ENCODE peak calls at places on chromosome 20, in five cellular contexts. C, F, N, J and H are unnamed samples.

GRCh38 chr20:45822863-45823262 is 4.2 kb downstream of the TNNC2 start:
- DNase-seq in N (no peak), F (no peak), J (no peak), C (no peak), H (no peak)

GRCh38 chr20:20452254-20452676 is 84.4 kb downstream of the INSM1 start:
- DNase-seq in J (no peak), F (no peak), N (no peak), C (no peak), H (no peak)

GRCh38 chr20:47019106-47019824 is 124.6 kb downstream of the EYA2 start:
- DNase-seq in C (no peak), F (peak; percentile 45), N (no peak), J (no peak), H (no peak)

GRCh38 chr20:59047938-59048680 is 5.5 kb upstream of the PRELID3B start:
- DNase-seq in J (peak; percentile 35), C (peak; percentile 67), N (peak; percentile 29), F (no peak), H (no peak)

GRCh38 chr20:20454850-20455627 is 87.1 kb downstream of the INSM1 start:
- DNase-seq in N (no peak), C (no peak), J (no peak), F (no peak), H (no peak)

GRCh38 chr20:6100261-6100660 is 22.6 kb downstream of the FERMT1 start:
- DNase-seq in F (no peak), J (no peak), C (no peak), N (no peak), H (no peak)

GRCh38 chr20:15699431-15700146 is 873.7 kb downstream of the KIF16B start:
- DNase-seq in F (no peak), C (no peak), N (no peak), J (no peak), H (no peak)

GRCh38 chr20:58138395-58138794 is 90.1 kb downstream of the ANKRD60 start:
- DNase-seq in F (no peak), N (no peak), J (no peak), C (no peak), H (peak; percentile 62)

GRCh38 chr20:32463642-32464400 is 105.7 kb downstream of the ASXL1 start:
- DNase-seq in C (no peak), N (no peak), J (no peak), F (no peak), H (no peak)

GRCh38 chr20:23255658-23256385 is 94.8 kb upstream of the NXT1 start:
- DNase-seq in N (no peak), F (no peak), C (no peak), J (no peak), H (peak; percentile 80)

GRCh38 chr20:52105045-52105572 is 86.5 kb downstream of the ZFP64 start:
- DNase-seq in J (peak; percentile 55), N (no peak), C (no peak), F (peak; percentile 48), H (no peak)

GRCh38 chr20:40686893-40687292 is 2.1 kb downstream of the MAFB start:
- DNase-seq in J (no peak), N (no peak), F (no peak), C (no peak), H (no peak)

GRCh38 chr20:19802492-19803158 is 44.6 kb downstream of the RIN2 start:
- DNase-seq in F (no peak), N (no peak), J (peak; percentile 47), C (peak; percentile 75), H (no peak)

GRCh38 chr20:3072530-3073250 is 1.3 kb downstream of the OXT start:
- DNase-seq in N (no peak), J (no peak), C (no peak), F (no peak), H (no peak)

GRCh38 chr20:6041808-6042265 is 12.0 kb downstream of the LRRN4 start:
- DNase-seq in F (no peak), J (no peak), C (no peak), N (no peak), H (no peak)

DNA sequence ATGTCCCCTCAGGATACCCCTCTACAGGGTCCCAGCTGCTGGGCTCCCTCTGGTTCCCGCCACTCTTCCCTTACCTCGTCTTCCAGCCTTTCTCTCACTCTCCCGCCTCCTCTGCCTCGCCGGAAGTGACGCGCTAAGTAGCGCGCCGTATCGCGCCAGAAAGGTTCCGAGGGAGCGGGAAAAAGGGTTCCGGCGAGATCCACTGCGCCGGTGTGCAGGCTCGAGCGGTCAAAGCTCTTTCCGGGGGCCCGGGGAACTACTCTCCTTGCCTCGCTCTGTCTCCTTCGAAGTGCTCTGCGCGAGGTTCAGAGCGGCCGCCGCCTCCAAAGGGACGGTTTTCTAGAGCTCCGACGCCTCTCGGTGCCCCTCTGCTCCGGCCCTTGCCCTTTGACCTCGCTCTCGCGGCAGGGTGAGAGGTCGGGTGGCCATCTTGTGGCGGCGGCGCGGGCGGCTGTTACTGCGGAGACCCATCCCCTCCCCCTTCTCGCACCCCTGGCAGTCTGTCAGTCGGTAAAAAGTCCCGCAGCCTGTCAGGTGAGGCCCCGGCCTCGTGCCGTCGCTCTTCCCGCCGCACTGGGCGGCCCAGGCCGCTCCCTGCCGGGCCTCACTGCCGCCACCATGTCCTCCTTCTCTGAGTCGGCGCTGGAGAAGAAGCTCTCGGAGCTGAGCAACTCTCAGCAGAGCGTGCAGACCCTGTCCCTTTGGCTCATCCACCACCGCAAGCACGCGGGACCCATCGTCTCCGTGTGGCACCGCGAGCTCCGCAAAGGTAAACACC is at the start of the genes RPRD1B and TTI1:
- DNase-seq in F (peak; percentile 90), J (peak; percentile 80), N (peak; percentile 97), C (peak; percentile 95), H (peak; percentile 98)
- TF ChIP-seq EP300 in F (no peak), J (no peak), N (no peak), C (peak; percentile 71), H (no peak)

DNA sequence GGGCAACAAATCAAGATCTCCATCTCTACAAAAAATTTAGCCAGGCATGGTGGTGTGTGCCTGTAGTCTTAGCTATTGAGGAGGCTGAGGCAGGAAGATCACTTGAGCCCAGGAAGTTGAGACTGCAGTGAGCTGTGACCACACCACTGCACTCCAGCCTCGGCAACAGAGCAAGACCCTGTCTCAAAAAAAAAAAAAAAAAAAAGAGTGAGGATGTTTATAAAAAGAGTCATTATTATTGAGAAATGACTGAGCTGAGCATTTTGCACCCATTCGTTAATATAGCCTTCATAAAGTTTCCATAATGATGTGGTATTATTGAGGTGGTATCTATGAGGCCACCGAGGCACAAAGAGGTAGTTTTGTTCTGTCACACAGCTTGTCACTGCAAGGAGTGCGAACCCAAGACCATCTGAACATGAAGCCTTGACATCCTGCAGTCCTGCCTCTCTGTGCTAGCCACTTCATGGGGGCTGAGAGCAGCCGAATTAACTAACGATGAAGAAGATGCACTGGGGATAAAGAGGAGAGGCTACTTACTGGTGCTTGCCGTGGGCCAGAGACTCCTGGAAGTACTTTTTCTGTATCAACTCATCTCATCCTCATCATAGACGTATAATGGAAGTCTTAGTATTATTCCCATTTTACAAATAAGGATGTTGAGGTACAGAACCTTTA is 175.5 kb downstream of the BCAS1 start:
- DNase-seq in J (no peak), C (no peak), F (no peak), N (no peak), H (no peak)
- H3K4me3 ChIP-seq in J (no peak overlapping the region), C (no peak overlapping the region), F (no peak overlapping the region), N (no peak overlapping the region), H (no peak overlapping the region)

DNA sequence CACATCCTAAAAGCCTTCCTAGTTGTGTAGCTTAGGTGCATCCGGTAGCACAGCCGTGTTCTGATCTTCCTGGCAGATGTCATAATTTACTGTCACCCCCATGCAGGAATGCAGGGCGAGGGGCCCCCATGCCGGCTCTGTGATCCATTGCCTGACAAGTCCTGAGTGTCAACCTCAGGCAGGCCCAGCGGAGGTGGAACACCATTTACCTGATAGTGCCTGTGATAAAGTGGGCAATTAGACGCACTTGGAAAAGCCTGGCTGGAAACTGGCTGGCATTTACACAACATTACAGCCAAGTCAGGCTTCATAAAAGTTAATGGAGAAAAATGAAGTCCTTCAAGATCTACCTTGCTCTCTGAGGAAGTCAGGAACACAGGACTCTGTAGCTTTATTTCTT is 521.4 kb upstream of the JAG1 start:
- DNase-seq in J (no peak), F (no peak), N (no peak), C (no peak), H (no peak)
- TF ChIP-seq EP300 in J (no peak), F (no peak), N (no peak), C (no peak), H (no peak)

DNA sequence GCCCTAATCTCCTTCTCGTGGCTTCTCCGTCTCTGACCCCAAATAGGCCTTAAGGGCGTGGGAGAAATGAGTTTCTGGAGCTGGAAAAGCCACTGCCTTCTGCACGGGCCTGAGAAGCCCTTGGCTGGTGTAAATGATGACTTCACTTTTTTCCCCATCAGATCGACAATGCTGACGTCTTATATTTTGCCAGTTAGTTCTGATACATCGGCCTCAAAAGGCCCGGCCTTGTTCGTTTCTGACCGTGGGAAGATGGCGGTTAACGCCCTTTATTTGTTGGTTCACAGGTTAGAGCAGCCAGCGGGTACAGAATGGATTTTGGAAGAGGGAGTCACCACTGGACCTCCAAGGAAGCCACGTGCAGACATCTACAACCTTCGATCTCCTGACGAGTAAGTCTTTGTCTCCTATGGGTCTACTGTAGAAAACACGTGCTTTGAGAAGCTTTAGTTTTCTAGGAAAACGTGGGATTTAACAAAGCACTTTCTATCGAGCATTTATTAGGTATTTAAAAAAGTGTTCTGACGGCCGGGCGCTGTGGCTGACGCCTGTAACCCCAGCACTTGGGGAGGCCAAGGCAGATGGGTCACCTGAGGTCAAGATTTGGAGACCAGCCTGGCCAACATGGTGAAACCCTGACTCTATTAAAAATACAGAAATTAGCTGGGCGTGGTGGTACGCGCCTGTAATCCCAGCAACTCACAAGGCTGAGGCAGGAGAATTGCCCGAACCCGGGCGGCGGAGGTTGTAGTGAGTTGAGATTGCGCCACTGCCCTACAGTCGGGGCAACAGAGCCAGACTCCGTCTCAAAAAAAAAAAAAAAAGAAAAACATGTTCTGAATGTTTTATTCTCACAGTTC is 1.2 kb upstream of the ZNFX1 start:
- DNase-seq in J (no peak), F (no peak), C (peak; percentile 52), N (peak; percentile 45), H (no peak)
- H3K4me3 ChIP-seq in J (peak overlapping the region; percentile 92), F (peak overlapping the region; percentile 65), C (peak overlapping the region; percentile 93), N (peak overlapping the region; percentile 93), H (peak overlapping the region; percentile 98)

GRCh38 chr20:56392282-56393132 is at the start of gene CSTF1:
- DNase-seq in J (peak; percentile 100), C (peak; percentile 100), F (peak; percentile 97), N (peak; percentile 100), H (peak; percentile 100)
- TF ChIP-seq EP300 in J (no peak), C (peak; percentile 78), F (no peak), N (peak; percentile 70), H (no peak)

GRCh38 chr20:18056174-18057105 is 1.3 kb downstream of the OVOL2 start:
- DNase-seq in J (no peak), C (no peak), N (no peak), F (peak; percentile 56), H (no peak)
- H3K4me3 ChIP-seq in J (peak overlapping the region; percentile 65), C (peak overlapping the region; percentile 53), N (no peak overlapping the region), F (peak overlapping the region; percentile 10), H (peak overlapping the region; percentile 60)